ENCODE peak calls at places on chromosomes 12 and 14, in four cellular contexts. O, E, Q and J are unnamed samples. For H3K36me3, the result is how much of the 10 kb centered on the place peaks cover.

GRCh38 chr14:95527392-95528002 is 7.4 kb upstream of the GLRX5 start:
- DNase-seq in Q (no peak), O (no peak), E (peak), J (no peak)

GRCh38 chr14:62654641-62655040 is 390.6 kb downstream of the KCNH5 start:
- DNase-seq in O (no peak), Q (no peak), E (no peak), J (no peak)

GRCh38 chr12:108634225-108634795 is 616 bp upstream of the SELPLG start:
- DNase-seq in E (no peak), O (no peak), Q (no peak), J (peak)

GRCh38 chr12:63779498-63780481 is at the start of gene RXYLT1:
- DNase-seq in Q (peak), O (peak), E (peak), J (peak)

GRCh38 chr12:72075401-72075800 is 136.8 kb downstream of the TPH2 start:
- DNase-seq in O (no peak), Q (no peak), E (no peak), J (no peak)

GRCh38 chr14:89681086-89682018 is 264.3 kb upstream of the FOXN3 start:
- DNase-seq in Q (no peak), O (no peak), E (no peak), J (no peak)

GRCh38 chr12:48034835-48035805 is 30.8 kb upstream of the COL2A1 start:
- DNase-seq in E (no peak), Q (no peak), O (peak), J (no peak)

GRCh38 chr12:67649165-67650126 is 901 bp downstream of the DYRK2 start:
- DNase-seq in E (peak), Q (peak), O (no peak), J (peak)

GRCh38 chr12:15883536-15883935 is 1.3 kb downstream of the STRAP start:
- DNase-seq in Q (no peak), E (no peak), O (peak), J (no peak)

DNA sequence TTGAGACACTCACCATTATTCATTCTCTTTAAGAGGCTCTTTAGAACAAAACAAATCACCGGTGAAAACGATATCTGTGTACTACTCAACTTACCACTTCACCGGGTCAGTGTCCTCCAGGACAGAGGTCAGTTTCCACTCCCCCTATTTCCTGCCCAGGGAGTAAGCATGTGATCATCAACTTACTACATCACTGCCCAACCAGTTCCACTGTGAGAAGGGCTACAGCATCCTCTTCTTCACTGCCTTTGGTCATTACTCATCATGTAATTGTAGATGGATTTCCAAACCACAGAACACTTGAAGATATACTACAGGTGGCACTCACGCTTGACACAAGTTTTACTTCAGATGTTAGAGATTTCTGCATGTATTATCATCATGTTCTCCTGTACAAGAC is 5.7 kb downstream of the TMCC3 start:
- DNase-seq in Q (no peak), E (no peak), O (peak), J (no peak)
- H3K4me3 ChIP-seq in Q (peak), E (no peak), O (no peak), J (no peak)

DNA sequence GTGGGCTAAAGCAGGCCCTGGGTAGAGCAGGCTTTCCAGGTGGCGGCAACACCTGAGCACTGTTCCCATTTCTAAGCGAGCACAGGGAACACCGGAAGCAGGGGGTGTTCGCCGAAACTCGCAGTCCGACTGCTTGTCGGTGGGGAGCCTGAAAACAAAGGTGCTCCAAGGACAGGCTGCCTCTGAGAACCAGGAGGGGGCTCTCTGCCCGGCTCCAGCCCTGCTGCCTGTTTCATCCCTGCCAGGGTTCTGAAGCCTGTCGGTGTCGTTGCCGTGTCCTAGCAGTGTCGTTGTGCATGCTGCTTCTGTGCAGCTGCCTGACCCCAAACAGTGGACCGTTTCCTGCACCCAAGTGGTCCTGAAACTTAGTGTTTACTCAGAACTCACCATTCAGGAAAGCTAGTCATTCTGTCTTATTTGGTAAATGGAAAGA is 21.8 kb downstream of the CCNK start:
- DNase-seq in O (no peak), Q (peak), E (no peak), J (peak)
- H3K36me3 ChIP-seq in O (half or more), Q (half or more), E (under half), J (under half)

DNA sequence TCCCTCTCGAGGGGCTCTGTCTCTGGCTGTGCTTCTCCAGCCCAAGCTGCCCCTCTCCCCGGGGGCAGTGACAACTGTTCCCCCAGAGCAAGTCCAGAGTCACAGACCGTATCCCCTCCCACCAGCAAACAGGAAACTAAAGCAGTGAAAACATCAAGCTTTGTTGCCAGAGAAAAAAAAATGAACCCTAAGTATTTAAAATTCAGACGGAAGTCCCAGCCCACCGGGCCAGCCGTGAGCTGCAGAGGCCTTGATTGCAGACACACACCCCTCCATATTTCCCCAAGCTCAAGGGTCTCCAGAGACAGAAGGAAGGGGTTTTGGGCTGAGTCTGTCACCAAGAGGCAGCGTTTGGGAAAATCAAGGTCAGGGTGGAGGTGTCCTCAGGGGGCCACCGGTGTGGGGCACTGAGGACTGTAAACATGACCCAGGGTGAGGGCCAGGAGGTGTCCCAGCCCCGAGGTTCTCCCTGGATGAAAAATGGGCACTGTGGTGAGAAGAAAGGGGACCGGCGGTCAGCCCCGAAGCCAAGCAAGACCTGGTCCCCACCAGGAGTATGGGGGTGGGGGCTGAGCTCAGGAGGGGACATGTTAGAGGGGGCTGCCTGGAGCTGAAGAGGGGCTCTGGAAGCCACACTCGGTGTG is 7.7 kb downstream of the PHETA1 start:
- DNase-seq in O (no peak), Q (no peak), E (no peak), J (no peak)
- H3K4me3 ChIP-seq in O (no peak), Q (no peak), E (no peak), J (no peak)

GRCh38 chr12:100061814-100062213 is 77.1 kb upstream of the ANKS1B start:
- DNase-seq in O (no peak), E (no peak), Q (no peak), J (no peak)

GRCh38 chr12:100058482-100059029 is 73.8 kb upstream of the ANKS1B start:
- DNase-seq in O (peak), Q (no peak), E (no peak), J (no peak)
- H3K36me3 ChIP-seq in O (under half), Q (half or more), E (under half), J (under half)

DNA sequence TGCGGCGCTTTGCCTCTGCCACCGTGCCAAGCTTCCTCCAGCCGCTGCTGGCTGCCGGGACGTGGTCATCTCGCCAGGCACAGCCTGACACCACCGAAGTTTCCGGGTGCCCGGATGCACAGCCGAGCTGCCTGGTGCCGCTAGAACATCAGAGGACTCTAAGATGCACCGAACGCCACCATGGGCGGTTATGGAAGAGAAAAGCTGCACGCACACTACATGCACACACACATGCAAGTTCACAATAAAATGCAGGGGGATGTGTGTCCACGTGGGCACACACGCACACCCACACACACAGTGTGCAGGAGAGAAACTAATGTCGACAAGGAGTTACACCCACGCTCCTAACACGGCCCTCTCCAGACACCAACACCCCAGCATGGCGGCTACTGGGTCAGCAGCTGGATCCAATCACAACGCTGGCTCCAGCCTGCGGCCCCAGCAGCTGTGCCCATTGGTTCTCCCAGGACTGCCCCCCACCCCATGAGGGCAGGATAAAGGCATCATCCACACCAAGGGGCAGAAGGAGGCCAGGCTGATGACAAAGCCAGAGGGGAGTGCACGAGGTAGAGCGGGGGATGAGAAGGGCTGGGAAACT is 82.7 kb downstream of the BCL11B start:
- DNase-seq in O (no peak), Q (no peak), E (no peak), J (no peak)
- H3K4me3 ChIP-seq in O (no peak), Q (no peak), E (no peak), J (no peak)